ENCODE peak calls at places on chromosomes 1 and 21, in five cellular contexts. C is left lung, P is DND-41, D is ascending aorta, B is left ventricle myocardium inferior. O is an unnamed sample.

GRCh38 chr21:38179504-38179900 is 77.3 kb upstream of the KCNJ15 start:
- DNase-seq in B (no peak), D (no peak), P (no peak), C (no peak), O (no peak)

GRCh38 chr1:30106125-30106524 is 617.3 kb downstream of the MATN1 start:
- DNase-seq in C (no peak), D (no peak), B (peak; percentile 27), P (no peak), O (no peak)

GRCh38 chr1:118894836-118895235 is 93.3 kb downstream of the TBX15 start:
- DNase-seq in C (no peak), D (no peak), B (no peak), P (no peak), O (no peak)

GRCh38 chr1:55702064-55702463 is 486.9 kb upstream of the USP24 start:
- DNase-seq in C (no peak), P (peak; percentile 27), D (no peak), B (no peak), O (no peak)

GRCh38 chr21:46618738-46619369 is 14.0 kb upstream of the S100B start:
- DNase-seq in P (no peak), B (no peak), C (no peak), D (no peak), O (no peak)

GRCh38 chr1:28115267-28115666 is 26.9 kb upstream of the EYA3 start:
- DNase-seq in B (no peak), D (no peak), C (peak; percentile 56), P (peak; percentile 78), O (no peak)

GRCh38 chr1:229863651-229864545 is 203.1 kb upstream of the GALNT2 start:
- DNase-seq in D (no peak), C (no peak), B (peak; percentile 46), P (no peak), O (no peak)

GRCh38 chr1:237115035-237115434 is 73.1 kb downstream of the RYR2 start:
- DNase-seq in D (no peak), B (no peak), P (no peak), C (no peak), O (no peak)

GRCh38 chr1:154407021-154407865 is 2.1 kb downstream of the IL6R start:
- DNase-seq in B (no peak), D (no peak), P (no peak), C (peak; percentile 79), O (no peak)

GRCh38 chr1:7223334-7224080 is 438.3 kb downstream of the CAMTA1 start:
- DNase-seq in B (no peak), D (no peak), P (no peak), C (no peak), O (no peak)

GRCh38 chr1:84598846-84599741 is 24.9 kb upstream of the CTBS start:
- DNase-seq in C (no peak), D (no peak), B (no peak), P (no peak), O (no peak)

GRCh38 chr1:206703647-206704046 is 18.9 kb downstream of the MAPKAPK2 start:
- DNase-seq in P (peak; percentile 31), B (no peak), D (no peak), C (no peak), O (no peak)

GRCh38 chr1:9198538-9199361 is 35.8 kb upstream of the H6PD start:
- DNase-seq in P (no peak), C (no peak), B (no peak), D (no peak), O (no peak)

GRCh38 chr1:89557954-89558353 is 33.3 kb downstream of the LRRC8B start:
- DNase-seq in P (no peak), B (no peak), C (no peak), D (no peak), O (no peak)

GRCh38 chr1:85935234-85935633 is 221.3 kb downstream of the COL24A1 start:
- DNase-seq in C (no peak), P (no peak), D (no peak), B (no peak), O (no peak)

GRCh38 chr1:184691719-184692324 is 62.8 kb downstream of the EDEM3 start:
- DNase-seq in P (no peak), B (no peak), C (no peak), D (no peak), O (no peak)

GRCh38 chr1:2391034-2391384 is 345 bp downstream of the MORN1 start:
- DNase-seq in B (no peak), P (peak; percentile 34), C (no peak), D (no peak), O (no peak)

GRCh38 chr21:37815893-37816292 is 100.4 kb downstream of the KCNJ6 start:
- DNase-seq in C (no peak), B (no peak), D (no peak), P (no peak), O (no peak)

GRCh38 chr1:24900985-24901781 is 28.9 kb downstream of the RUNX3 start:
- DNase-seq in B (no peak), D (peak; percentile 50), P (no peak), C (peak; percentile 24), O (no peak)

GRCh38 chr1:168343566-168343965 is 62.9 kb downstream of the TBX19 start:
- DNase-seq in B (no peak), D (no peak), C (no peak), P (no peak), O (no peak)

GRCh38 chr1:2413495-2414296 is 1.3 kb upstream of the PEX10 start:
- DNase-seq in C (no peak), B (no peak), D (no peak), P (no peak), O (peak; percentile 16)

GRCh38 chr1:208807446-208808117 is 563.4 kb upstream of the PLXNA2 start:
- DNase-seq in P (no peak), D (no peak), B (no peak), C (no peak), O (no peak)

GRCh38 chr1:165851034-165851658 is 23.7 kb downstream of the UCK2 start:
- DNase-seq in B (no peak), C (no peak), P (peak; percentile 91), D (no peak), O (no peak)

GRCh38 chr21:34530264-34530663 is 18.3 kb upstream of the KCNE1 start:
- DNase-seq in P (no peak), D (no peak), B (no peak), C (no peak), O (no peak)

GRCh38 chr1:114154146-114154962 is 685 bp upstream of the SYT6 start:
- DNase-seq in D (no peak), C (no peak), P (no peak), B (no peak), O (no peak)

GRCh38 chr1:27887215-27888035 is 15.1 kb downstream of the THEMIS2 start:
- DNase-seq in B (no peak), P (peak; percentile 71), C (no peak), D (no peak), O (peak; percentile 24)

GRCh38 chr1:153578936-153579335 is 13.3 kb upstream of the S100A2 start:
- DNase-seq in P (no peak), C (no peak), D (no peak), B (no peak), O (no peak)

DNA sequence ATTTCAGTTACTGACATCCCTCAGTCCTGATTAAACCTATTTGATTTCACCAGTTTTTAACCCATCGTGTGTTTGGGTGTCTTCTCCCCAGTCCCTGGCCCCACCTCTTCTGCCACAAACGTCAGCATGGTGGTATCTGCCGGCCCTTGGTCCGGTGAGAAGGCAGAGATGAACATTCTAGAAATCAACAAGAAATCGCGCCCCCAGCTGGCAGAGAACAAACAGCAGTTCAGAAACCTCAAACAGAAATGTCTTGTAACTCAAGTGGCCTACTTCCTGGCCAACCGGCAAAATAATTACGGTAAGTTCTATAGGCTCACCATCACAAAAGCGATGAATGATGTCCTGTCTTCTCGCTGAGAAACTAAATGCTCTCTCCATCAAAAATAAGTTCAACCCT is 28.7 kb downstream of the NBPF3 start:
- DNase-seq in P (no peak), C (no peak), D (no peak), B (no peak), O (no peak)
- TF ChIP-seq CTCF in P (peak; percentile 39), C (no peak), D (peak; percentile 10), B (peak; percentile 26), O (peak; percentile 31)

GRCh38 chr1:212313616-212314015 is 28.4 kb downstream of the PPP2R5A start:
- DNase-seq in B (no peak), P (no peak), C (no peak), D (no peak), O (no peak)
- H3K27ac ChIP-seq in B (no peak overlapping the region), P (no peak overlapping the region), C (no peak overlapping the region), D (no peak overlapping the region), O (no peak overlapping the region)

GRCh38 chr1:94554611-94555010 is 13.1 kb upstream of the F3 start:
- DNase-seq in P (no peak), D (no peak), C (no peak), B (no peak), O (no peak)
- H3K4me1 ChIP-seq in P (no peaks in the 10 kb centered on the region), D (no peaks in the 10 kb centered on the region), C (no peaks in the 10 kb centered on the region), B (peaks cover 16% of the 10 kb centered on the region), O (no peaks in the 10 kb centered on the region)

GRCh38 chr1:147665521-147665920 is 4.8 kb downstream of the ACP6 start:
- DNase-seq in B (no peak), D (no peak), P (no peak), C (no peak), O (no peak)
- TF ChIP-seq CTCF in B (peak; percentile 24), D (no peak), P (no peak), C (no peak), O (no peak)

GRCh38 chr1:151144474-151145157 is 1.8 kb downstream of the SEMA6C start:
- DNase-seq in C (peak; percentile 50), B (no peak), P (no peak), D (no peak), O (no peak)

GRCh38 chr1:151145158-151146071 is 1.0 kb downstream of the SEMA6C start:
- DNase-seq in C (peak; percentile 35), D (no peak), P (no peak), B (peak; percentile 44), O (no peak)

GRCh38 chr1:151147132-151147503 is 687 bp upstream of the SEMA6C start:
- DNase-seq in C (no peak), P (no peak), D (peak; percentile 58), B (no peak), O (no peak)

GRCh38 chr1:151146416-151147131 is at the start of gene SEMA6C:
- DNase-seq in D (peak; percentile 96), B (peak; percentile 96), C (peak; percentile 97), P (peak; percentile 91), O (peak; percentile 88)

DNA sequence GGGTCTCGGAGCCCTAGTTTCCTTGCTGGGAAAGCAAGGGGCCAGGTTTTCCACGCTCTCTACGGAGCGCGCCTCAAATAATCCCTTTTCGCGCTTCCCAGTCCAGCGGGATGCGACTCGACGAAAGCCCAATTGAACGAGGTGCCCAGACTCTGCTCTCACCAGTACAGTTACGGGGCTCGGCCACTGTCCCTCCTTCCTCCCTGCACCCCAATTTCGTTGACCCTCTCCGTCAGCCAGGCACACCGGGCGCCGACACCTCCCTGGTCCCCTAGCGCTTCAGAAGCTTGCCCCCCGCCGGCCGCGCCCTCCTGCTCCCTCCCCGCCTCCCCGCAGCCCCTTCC is 387 bp downstream of the SEMA6C start:
- DNase-seq in P (no peak), C (no peak), D (no peak), B (no peak), O (no peak)
- H3K27ac ChIP-seq in P (peak overlapping the region; percentile 49), C (no peak overlapping the region), D (peak overlapping the region; percentile 82), B (peak overlapping the region; percentile 92), O (peak overlapping the region; percentile 28)

O was measured in CD8-positive, alpha-beta T cell.